ENCODE peak calls at places on chromosomes 6 and 20, in four cellular contexts. S is A549, M is right cardiac atrium, O is ovary. K is an unnamed sample.

GRCh38 chr20:16761305-16761829 is 13.2 kb downstream of the OTOR start:
- DNase-seq in S (peak), M (no peak), O (peak), K (no peak)

GRCh38 chr20:16273812-16274560 is 299.3 kb downstream of the KIF16B start:
- DNase-seq in O (no peak), S (no peak), M (no peak), K (no peak)

GRCh38 chr6:110053395-110054240 is 75.5 kb downstream of the GPR6 start:
- DNase-seq in M (no peak), O (no peak), S (peak), K (no peak)

GRCh38 chr6:81751388-81752083 is 945 bp downstream of the TENT5A start:
- DNase-seq in M (peak), O (peak), S (peak), K (peak)

GRCh38 chr6:39920147-39920546 is 14.1 kb downstream of the MOCS1 start:
- DNase-seq in O (no peak), S (no peak), M (no peak), K (no peak)

GRCh38 chr6:43457643-43458042 is 2.3 kb upstream of the DLK2 start:
- DNase-seq in S (peak), O (no peak), M (no peak), K (no peak)

GRCh38 chr6:75986935-75987334 is 85.5 kb downstream of the IMPG1 start:
- DNase-seq in S (no peak), O (no peak), M (no peak), K (no peak)

GRCh38 chr6:135535989-135536414 is 38.5 kb upstream of the AHI1 start:
- DNase-seq in S (peak), M (no peak), O (no peak), K (no peak)

GRCh38 chr20:57213924-57214323 is 52.5 kb downstream of the BMP7 start:
- DNase-seq in S (no peak), M (no peak), O (no peak), K (no peak)

GRCh38 chr6:147509900-147510299 is 1.4 kb downstream of the SAMD5 start:
- DNase-seq in S (no peak), M (no peak), O (no peak), K (no peak)

GRCh38 chr6:25675172-25675571 is 23.2 kb downstream of the SCGN start:
- DNase-seq in O (no peak), S (no peak), M (no peak), K (no peak)

GRCh38 chr6:39378175-39378889 is 55.8 kb upstream of the KCNK16 start:
- DNase-seq in M (no peak), S (no peak), O (no peak), K (no peak)

GRCh38 chr20:25453035-25453810 is 45.8 kb downstream of the GINS1 start:
- DNase-seq in S (peak), M (no peak), O (no peak), K (no peak)

DNA sequence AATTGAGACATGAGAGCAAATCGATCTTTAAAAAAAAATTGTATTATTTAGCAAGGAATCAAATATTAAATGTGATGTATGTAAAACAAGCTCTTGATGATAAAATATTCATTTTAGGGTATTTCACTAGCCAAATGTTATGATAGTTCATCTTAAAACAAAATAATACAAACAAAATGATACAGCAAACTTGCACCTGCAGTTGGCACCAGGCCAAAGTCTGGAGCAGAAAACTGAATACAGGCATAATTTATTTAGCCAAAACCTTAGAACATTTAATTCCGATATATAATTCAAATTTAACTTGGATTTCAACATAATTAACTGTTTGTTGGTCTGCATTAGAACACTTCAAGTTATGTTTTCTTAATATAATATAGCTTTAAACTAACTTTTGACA is 60.9 kb downstream of the EPHA7 start:
- DNase-seq in M (no peak), S (no peak), O (no peak), K (no peak)
- H3K27ac ChIP-seq in M (no peak), S (no peak), O (no peak), K (no peak)

DNA sequence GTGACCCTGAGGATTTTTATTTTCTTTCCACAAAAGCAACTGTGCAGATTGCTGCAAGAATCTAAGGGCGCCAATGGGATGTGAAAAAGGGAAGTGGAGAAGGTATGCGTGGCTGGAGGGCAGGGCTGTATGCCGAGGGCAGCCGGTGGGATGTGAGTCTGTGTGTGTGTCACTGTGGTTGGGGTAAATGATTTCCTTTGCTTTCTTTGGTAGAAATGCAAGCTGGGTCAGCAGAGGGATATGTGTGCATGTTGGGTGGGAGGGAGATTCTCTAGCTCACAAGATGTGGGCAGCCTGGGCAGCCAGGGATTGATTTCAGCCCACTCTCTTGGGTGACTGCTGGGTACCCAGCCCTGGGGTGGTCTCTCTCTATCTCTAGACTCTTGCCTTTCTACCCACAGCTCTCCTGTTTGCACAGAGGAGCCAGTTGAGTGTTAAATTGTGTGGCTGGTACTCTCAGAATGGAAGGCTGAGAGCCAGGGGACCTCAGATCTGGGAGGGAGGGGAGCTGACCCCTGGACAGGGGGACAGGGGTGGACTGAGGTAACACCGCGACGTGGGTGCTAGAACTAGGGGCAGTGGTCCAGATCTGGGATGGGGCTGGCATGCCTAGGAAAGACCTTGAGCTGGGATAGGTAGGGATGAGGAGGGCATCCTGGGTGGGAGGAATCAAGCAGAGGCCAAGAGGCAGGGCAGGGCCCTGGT is 136.8 kb upstream of the RNF24 start:
- DNase-seq in S (no peak), M (no peak), O (peak), K (peak)
- H3K27ac ChIP-seq in S (peak), M (no peak), O (no peak), K (no peak)

GRCh38 chr20:48826064-48826463 is 1.7 kb downstream of the PREX1 start:
- DNase-seq in S (no peak), M (no peak), O (no peak), K (no peak)
- H3K27ac ChIP-seq in S (no peak), M (peak), O (no peak), K (peak)

GRCh38 chr6:84774174-84775158 is 10.1 kb upstream of the TBX18 start:
- DNase-seq in S (peak), M (peak), O (peak), K (peak)
- H3K27ac ChIP-seq in S (peak), M (peak), O (no peak), K (peak)

GRCh38 chr6:53717571-53717970 is 52.0 kb upstream of the KLHL31 start:
- DNase-seq in O (no peak), S (no peak), M (no peak), K (no peak)
- H3K27ac ChIP-seq in O (no peak), S (no peak), M (no peak), K (no peak)

GRCh38 chr6:34531580-34532201 is 24.4 kb downstream of the SPDEF start:
- DNase-seq in M (peak), S (peak), O (peak), K (no peak)
- H3K27ac ChIP-seq in M (no peak), S (no peak), O (no peak), K (no peak)

GRCh38 chr6:17289491-17290106 is 8.4 kb downstream of the RBM24 start:
- DNase-seq in S (no peak), O (no peak), M (peak), K (no peak)

GRCh38 chr6:17291778-17292177 is 10.6 kb downstream of the RBM24 start:
- DNase-seq in M (no peak), O (no peak), S (no peak), K (no peak)

GRCh38 chr6:17293395-17293794 is 12.2 kb downstream of the RBM24 start:
- DNase-seq in S (no peak), M (no peak), O (no peak), K (no peak)

GRCh38 chr6:17297261-17298080 is 16.3 kb downstream of the RBM24 start:
- DNase-seq in S (no peak), O (no peak), M (no peak), K (no peak)

GRCh38 chr6:17292600-17293133 is 11.5 kb downstream of the RBM24 start:
- DNase-seq in M (no peak), O (no peak), S (no peak), K (no peak)
- H3K27ac ChIP-seq in M (peak), O (no peak), S (no peak), K (no peak)

DNA sequence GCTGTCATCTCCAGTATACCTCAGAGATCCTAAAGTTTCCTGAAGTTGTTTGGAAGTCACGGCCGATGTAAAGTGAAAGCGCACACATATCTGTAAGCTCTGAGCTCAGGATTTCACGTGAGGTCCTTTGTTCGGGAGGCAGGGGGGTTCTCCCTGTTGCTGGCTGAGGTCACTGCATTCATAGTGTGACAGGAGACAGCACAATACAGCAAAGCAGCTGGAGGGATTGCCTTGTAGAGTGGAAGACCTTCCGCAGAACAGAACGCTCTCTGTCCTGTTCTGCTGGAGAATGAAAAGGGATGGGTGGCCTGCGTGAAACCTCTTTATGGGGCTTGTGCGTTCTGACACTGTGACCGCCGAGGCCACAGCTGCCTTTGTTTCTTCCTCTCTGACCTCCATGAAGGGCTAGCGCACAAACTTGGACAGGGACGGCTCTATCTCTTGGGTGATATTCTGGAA is 13.4 kb upstream of the SERPINB1 start:
- DNase-seq in O (no peak), S (no peak), M (no peak), K (no peak)
- H3K27ac ChIP-seq in O (no peak), S (peak), M (peak), K (peak)

K was measured in suprapubic skin.